ENCODE peak calls at places on chromosomes 7 and 10, in four cellular contexts. W is DMS53, X is caudate nucleus, A is fibroblast of mammary gland. B is an unnamed sample.

GRCh38 chr10:45418859-45419672 is 45.0 kb downstream of the ALOX5 start:
- DNase-seq in W (peak; percentile 94), X (no peak), A (peak; percentile 27), B (no peak)

GRCh38 chr10:99560277-99561126 is 27.8 kb downstream of the NKX2-3 start:
- DNase-seq in A (peak; percentile 64), X (peak; percentile 2), W (peak; percentile 84), B (peak; percentile 45)

GRCh38 chr10:24223341-24223740 is 14.4 kb downstream of the KIAA1217 start:
- DNase-seq in W (no peak), X (no peak), A (no peak), B (no peak)

GRCh38 chr7:108015740-108016139 is 12.8 kb upstream of the LAMB1 start:
- DNase-seq in X (no peak), W (peak; percentile 32), A (no peak), B (no peak)

GRCh38 chr7:22700559-22701002 is 26.4 kb upstream of the IL6 start:
- DNase-seq in X (no peak), W (no peak), A (peak; percentile 77), B (no peak)

GRCh38 chr7:94997547-94997946 is 90.2 kb downstream of the PPP1R9A start:
- DNase-seq in W (no peak), A (no peak), X (no peak), B (no peak)

GRCh38 chr7:92634924-92635519 is 44.8 kb upstream of the FAM133B start:
- DNase-seq in W (peak; percentile 88), A (peak; percentile 88), X (no peak), B (no peak)

GRCh38 chr10:115118346-115118745 is 25.2 kb downstream of the ATRNL1 start:
- DNase-seq in W (no peak), A (no peak), X (no peak), B (no peak)

GRCh38 chr7:25073451-25073850 is 51.6 kb downstream of the CYCS start:
- DNase-seq in W (no peak), X (no peak), A (peak; percentile 77), B (no peak)

GRCh38 chr7:43249808-43250145 is 137.3 kb downstream of the HECW1 start:
- DNase-seq in A (no peak), W (peak; percentile 43), X (no peak), B (no peak)

GRCh38 chr10:124650820-124651401 is 93.3 kb downstream of the FAM53B start:
- DNase-seq in A (no peak), X (no peak), W (no peak), B (no peak)

GRCh38 chr10:88097092-88097894 is 233.9 kb downstream of the PTEN start:
- DNase-seq in A (peak; percentile 43), W (no peak), X (no peak), B (no peak)

GRCh38 chr7:145848691-145849090 is 267.9 kb upstream of the CNTNAP2 start:
- DNase-seq in X (no peak), A (no peak), W (peak; percentile 60), B (peak; percentile 12)

GRCh38 chr7:95897557-95898183 is 125.3 kb downstream of the DYNC1I1 start:
- DNase-seq in X (no peak), W (peak; percentile 61), A (no peak), B (no peak)

GRCh38 chr7:82263880-82264751 is 179.5 kb downstream of the CACNA2D1 start:
- DNase-seq in W (no peak), A (no peak), X (no peak), B (peak; percentile 34)

GRCh38 chr7:43906327-43907010 is at the start of gene URGCP:
- DNase-seq in X (no peak), W (peak; percentile 75), A (no peak), B (no peak)

GRCh38 chr10:26829810-26830515 is 30.8 kb downstream of the ABI1 start:
- DNase-seq in X (no peak), W (no peak), A (no peak), B (no peak)

GRCh38 chr10:61332506-61332905 is 120.7 kb downstream of the TMEM26 start:
- DNase-seq in W (no peak), A (no peak), X (no peak), B (no peak)

GRCh38 chr10:71241899-71242620 is 29.7 kb downstream of the UNC5B start:
- DNase-seq in X (no peak), A (no peak), W (no peak), B (no peak)

GRCh38 chr10:82318533-82318932 is 443.5 kb downstream of the NRG3 start:
- DNase-seq in X (no peak), W (peak; percentile 33), A (no peak), B (no peak)

GRCh38 chr7:94350729-94351128 is 44.0 kb upstream of the COL1A2 start:
- DNase-seq in W (peak; percentile 97), A (no peak), X (no peak), B (no peak)

GRCh38 chr7:130887182-130888016 is 153.4 kb upstream of the KLF14 start:
- DNase-seq in W (peak; percentile 61), X (no peak), A (peak; percentile 86), B (no peak)

GRCh38 chr7:151900591-151901312 is 23.8 kb upstream of the PRKAG2 start:
- DNase-seq in X (no peak), A (peak; percentile 14), W (no peak), B (no peak)

GRCh38 chr10:46240684-46241565 is 45.9 kb upstream of the ANTXRL start:
- DNase-seq in X (no peak), A (no peak), W (no peak), B (no peak)

GRCh38 chr10:30357075-30357801 is 8.2 kb upstream of the MTPAP start:
- DNase-seq in W (peak; percentile 89), A (no peak), X (no peak), B (no peak)

GRCh38 chr10:115949282-115949844 is 323.6 kb downstream of the GFRA1 start:
- DNase-seq in A (no peak), X (no peak), W (no peak), B (no peak)

GRCh38 chr7:153034791-153035190 is 275.2 kb downstream of the ACTR3B start:
- DNase-seq in W (no peak), A (no peak), X (no peak), B (no peak)

GRCh38 chr7:30144659-30145321 is 10.0 kb downstream of the MTURN start:
- DNase-seq in A (no peak), X (no peak), W (peak; percentile 16), B (no peak)

GRCh38 chr10:90718185-90718584 is 139.7 kb downstream of the HTR7 start:
- DNase-seq in A (peak; percentile 19), X (no peak), W (peak; percentile 20), B (no peak)

GRCh38 chr10:27719052-27719451 is 26.6 kb downstream of the MKX start:
- DNase-seq in X (no peak), A (no peak), W (no peak), B (no peak)

GRCh38 chr7:158391141-158391540 is 196.5 kb downstream of the PTPRN2 start:
- DNase-seq in W (no peak), A (no peak), X (no peak), B (no peak)

GRCh38 chr7:87735360-87735759 is 107.2 kb downstream of the RUNDC3B start:
- DNase-seq in X (no peak), W (no peak), A (peak; percentile 0), B (no peak)

GRCh38 chr10:86936661-86937501 is 20.5 kb downstream of the MMRN2 start:
- DNase-seq in A (peak; percentile 60), W (peak; percentile 65), X (no peak), B (no peak)

GRCh38 chr10:60423920-60424319 is 34.2 kb upstream of the ANK3 start:
- DNase-seq in A (peak; percentile 48), X (no peak), W (no peak), B (no peak)

GRCh38 chr7:137386966-137387365 is 43.4 kb upstream of the PTN start:
- DNase-seq in A (no peak), W (peak; percentile 23), X (no peak), B (no peak)

GRCh38 chr10:52466464-52466863 is 152.4 kb downstream of the DKK1 start:
- DNase-seq in W (no peak), A (no peak), X (no peak), B (no peak)

GRCh38 chr7:44307301-44307900 is 18.0 kb downstream of the CAMK2B start:
- DNase-seq in X (no peak), W (peak; percentile 88), A (peak; percentile 38), B (peak; percentile 13)

GRCh38 chr10:71278691-71279588 is 40.1 kb upstream of the SLC29A3 start:
- DNase-seq in W (no peak), A (no peak), X (no peak), B (no peak)

GRCh38 chr7:7944619-7945282 is 23.8 kb upstream of the GLCCI1 start:
- DNase-seq in W (no peak), X (no peak), A (no peak), B (no peak)

B was measured in HAP-1.